ENCODE peak calls at places on chromosome 12, in five cellular contexts. Z, F, G, N and X are unnamed samples.

GRCh38 chr12:7042847-7043246 is 17.7 kb upstream of the C1S start:
- DNase-seq in Z (peak), F (peak), G (peak), N (peak), X (peak)

GRCh38 chr12:13116259-13116658 is 12.8 kb upstream of the GSG1 start:
- DNase-seq in Z (no peak), F (no peak), G (peak), N (peak), X (no peak)

GRCh38 chr12:29655861-29656260 is 127.9 kb downstream of the TMTC1 start:
- DNase-seq in Z (no peak), F (no peak), G (no peak), N (no peak), X (no peak)

GRCh38 chr12:89800435-89800834 is 91.8 kb upstream of the ATP2B1 start:
- DNase-seq in Z (no peak), F (no peak), G (no peak), N (no peak), X (no peak)

GRCh38 chr12:86193931-86194330 is 62.3 kb downstream of the MGAT4C start:
- DNase-seq in Z (no peak), F (peak), G (no peak), N (no peak), X (no peak)

GRCh38 chr12:64521838-64522237 is 69.9 kb downstream of the TBK1 start:
- DNase-seq in Z (peak), F (no peak), G (no peak), N (no peak), X (no peak)

GRCh38 chr12:39294712-39295111 is 148.2 kb downstream of the KIF21A start:
- DNase-seq in Z (no peak), F (no peak), G (no peak), N (no peak), X (no peak)

GRCh38 chr12:46610754-46611153 is 215.0 kb downstream of the SLC38A4 start:
- DNase-seq in Z (no peak), F (no peak), G (no peak), N (no peak), X (no peak)

GRCh38 chr12:108332791-108333382 is 6.2 kb downstream of the CMKLR1 start:
- DNase-seq in Z (peak), F (no peak), G (no peak), N (no peak), X (no peak)

GRCh38 chr12:20716037-20716436 is 20.9 kb downstream of the SLCO1C1 start:
- DNase-seq in Z (no peak), F (peak), G (peak), N (peak), X (peak)

GRCh38 chr12:50637870-50638481 is 125.9 kb upstream of the ATF1 start:
- DNase-seq in Z (peak), F (peak), G (peak), N (peak), X (peak)

GRCh38 chr12:49626169-49626835 is 2.9 kb downstream of the PRPF40B start:
- DNase-seq in Z (peak), F (peak), G (no peak), N (no peak), X (no peak)

GRCh38 chr12:59055204-59055839 is 135.0 kb upstream of the LRIG3 start:
- DNase-seq in Z (peak), F (peak), G (no peak), N (no peak), X (peak)

GRCh38 chr12:20300457-20300856 is 67.9 kb upstream of the PDE3A start:
- DNase-seq in Z (no peak), F (no peak), G (no peak), N (no peak), X (no peak)

GRCh38 chr12:54299515-54300266 is 1.1 kb downstream of the NFE2 start:
- DNase-seq in Z (peak), F (peak), G (no peak), N (no peak), X (no peak)

GRCh38 chr12:46787496-46788055 is 38.2 kb downstream of the SLC38A4 start:
- DNase-seq in Z (peak), F (no peak), G (no peak), N (no peak), X (no peak)

GRCh38 chr12:96402061-96402460 is 1.8 kb upstream of the CDK17 start:
- DNase-seq in Z (no peak), F (no peak), G (peak), N (peak), X (no peak)

GRCh38 chr12:89789862-89790261 is 81.2 kb upstream of the ATP2B1 start:
- DNase-seq in Z (peak), F (no peak), G (no peak), N (no peak), X (no peak)

GRCh38 chr12:11922361-11922760 is 148.4 kb upstream of the BCL2L14 start:
- DNase-seq in Z (no peak), F (no peak), G (no peak), N (no peak), X (no peak)

GRCh38 chr12:42617622-42618021 is 28.1 kb upstream of the PRICKLE1 start:
- DNase-seq in Z (no peak), F (peak), G (no peak), N (no peak), X (no peak)

GRCh38 chr12:85866929-85867776 is 6.9 kb upstream of the NTS start:
- DNase-seq in Z (peak), F (peak), G (peak), N (peak), X (peak)

GRCh38 chr12:105317453-105317852 is 13.0 kb upstream of the C12orf75 start:
- DNase-seq in Z (peak), F (peak), G (no peak), N (no peak), X (peak)

GRCh38 chr12:111643428-111643826 is 42.3 kb downstream of the BRAP start:
- DNase-seq in Z (no peak), F (no peak), G (no peak), N (no peak), X (peak)

GRCh38 chr12:69620921-69621320 is 10.2 kb upstream of the LRRC10 start:
- DNase-seq in Z (no peak), F (no peak), G (no peak), N (no peak), X (no peak)

GRCh38 chr12:76670776-76671175 is 93.1 kb upstream of the ZDHHC17 start:
- DNase-seq in Z (peak), F (peak), G (no peak), N (no peak), X (no peak)

GRCh38 chr12:88889326-88890110 is 309.2 kb upstream of the KITLG start:
- DNase-seq in Z (peak), F (peak), G (no peak), N (no peak), X (no peak)

GRCh38 chr12:2263921-2264320 is 211.1 kb downstream of the CACNA1C start:
- DNase-seq in Z (no peak), F (no peak), G (no peak), N (no peak), X (no peak)

GRCh38 chr12:15782667-15783066 is 6.5 kb downstream of the EPS8 start:
- DNase-seq in Z (no peak), F (no peak), G (no peak), N (no peak), X (no peak)

GRCh38 chr12:132161796-132162507 is 17.7 kb downstream of the NOC4L start:
- DNase-seq in Z (no peak), F (no peak), G (no peak), N (no peak), X (no peak)

GRCh38 chr12:127941332-127941731 is 325.6 kb upstream of the TMEM132C start:
- DNase-seq in Z (no peak), F (peak), G (no peak), N (no peak), X (no peak)
- TF ChIP-seq EZH2phosphoT487 in Z (no peak), F (no peak), G (no peak), N (no peak), X (no peak)

GRCh38 chr12:48366131-48366530 is 15.4 kb upstream of the ZNF641 start:
- DNase-seq in Z (peak), F (no peak), G (peak), N (peak), X (no peak)
- H3K27ac ChIP-seq in Z (no peak), F (no peak), G (no peak), N (no peak), X (no peak)

GRCh38 chr12:52789637-52790426 is 6.1 kb downstream of the KRT3 start:
- DNase-seq in Z (peak), F (no peak), G (no peak), N (peak), X (no peak)
- TF ChIP-seq EZH2 in Z (no peak), F (no peak), G (no peak), N (no peak), X (no peak)

DNA sequence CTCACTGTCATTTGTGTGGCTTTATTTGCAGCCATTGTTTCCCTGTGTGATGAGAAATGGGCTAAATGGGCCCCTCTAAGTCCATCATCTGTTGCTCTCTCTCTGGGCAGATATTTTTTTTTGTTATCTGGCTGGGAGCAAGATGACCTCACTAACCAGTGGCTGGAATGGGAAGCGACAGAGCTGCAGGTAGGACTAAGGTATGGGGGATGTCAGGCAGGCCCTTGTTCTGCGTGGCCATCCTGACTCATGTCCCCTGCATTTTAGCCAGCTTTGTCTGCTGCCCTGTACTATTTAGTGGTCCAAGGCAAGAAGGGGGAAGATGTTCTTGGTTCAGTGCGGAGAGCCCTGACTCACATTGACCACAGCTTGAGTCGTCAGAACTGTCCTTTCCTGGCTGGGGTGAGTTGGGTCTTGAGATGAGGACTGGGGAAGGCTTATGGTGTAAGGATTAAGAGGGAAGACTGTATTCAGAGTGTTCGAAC is 1.3 kb downstream of the MARS1 start:
- DNase-seq in Z (peak), F (no peak), G (no peak), N (no peak), X (no peak)
- TF ChIP-seq EZH2phosphoT487 in Z (no peak), F (no peak), G (no peak), N (no peak), X (no peak)

DNA sequence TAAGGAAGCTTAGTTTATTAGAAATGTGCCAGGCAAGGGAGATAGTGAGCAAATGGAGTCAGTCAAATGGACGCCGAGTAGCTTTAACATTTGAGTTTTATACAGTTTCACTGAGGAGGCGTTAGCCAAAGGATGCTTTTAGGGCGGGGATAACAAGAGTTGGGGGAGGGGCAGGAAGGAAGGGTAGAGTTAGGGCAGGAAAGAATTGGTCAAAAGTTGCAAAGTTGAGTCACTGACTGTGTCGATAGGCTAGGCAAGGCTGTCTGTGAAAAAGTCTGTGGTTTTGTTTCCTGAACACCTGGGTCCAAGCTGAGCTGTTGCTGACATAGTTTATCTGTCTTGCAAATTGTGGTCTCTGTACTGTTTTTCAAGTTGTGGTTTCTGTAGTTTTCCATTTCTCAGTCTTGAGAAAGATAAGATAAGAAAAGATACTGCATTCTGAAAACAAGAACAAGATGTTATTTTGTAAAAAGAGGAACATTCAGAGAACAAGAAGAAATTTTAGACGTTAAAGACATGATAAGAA is 62.6 kb upstream of the RESF1 start:
- DNase-seq in Z (no peak), F (no peak), G (no peak), N (peak), X (peak)
- H3K27ac ChIP-seq in Z (no peak), F (no peak), G (no peak), N (no peak), X (peak)